ENCODE peak calls at places on chromosomes 2 and 18, in four cellular contexts. R is K562, Q is H1, G is endothelial cell of umbilical vein. X is an unnamed sample.

GRCh38 chr18:79203017-79203605 is 133.9 kb downstream of the ATP9B start:
- DNase-seq in Q (no peak), G (no peak), R (no peak), X (no peak)

GRCh38 chr2:219125225-219125885 is 35.3 kb downstream of the NHEJ1 start:
- DNase-seq in R (peak), Q (no peak), G (no peak), X (no peak)

GRCh38 chr2:204776781-204777559 is 231.7 kb downstream of the PARD3B start:
- DNase-seq in Q (no peak), G (no peak), R (no peak), X (no peak)

GRCh38 chr18:39463986-39464385 is 1898.4 kb upstream of the CELF4 start:
- DNase-seq in R (no peak), G (peak), Q (no peak), X (no peak)

GRCh38 chr2:218270721-218271486 is 585 bp downstream of the PNKD start:
- DNase-seq in G (peak), Q (no peak), R (no peak), X (no peak)

GRCh38 chr2:200479617-200480292 is 30.1 kb downstream of the KCTD18 start:
- DNase-seq in R (no peak), Q (no peak), G (no peak), X (no peak)

GRCh38 chr18:48629730-48630324 is 91.0 kb downstream of the CTIF start:
- DNase-seq in R (no peak), Q (no peak), G (peak), X (no peak)

GRCh38 chr18:79789091-79789891 is 8.4 kb upstream of the KCNG2 start:
- DNase-seq in Q (no peak), R (no peak), G (no peak), X (no peak)

GRCh38 chr2:165905269-165905668 is 48.3 kb downstream of the TTC21B start:
- DNase-seq in R (no peak), Q (no peak), G (no peak), X (no peak)

GRCh38 chr2:73059106-73059505 is 12.4 kb downstream of the SFXN5 start:
- DNase-seq in Q (no peak), R (no peak), G (no peak), X (no peak)

GRCh38 chr2:186610785-186611184 is 20.9 kb downstream of the ITGAV start:
- DNase-seq in G (peak), Q (no peak), R (no peak), X (no peak)

GRCh38 chr2:232890896-232891601 is 21.0 kb downstream of the SNORC start:
- DNase-seq in G (peak), Q (no peak), R (peak), X (no peak)

GRCh38 chr18:37389684-37390368 is 175.8 kb downstream of the CELF4 start:
- DNase-seq in Q (no peak), G (no peak), R (no peak), X (no peak)

GRCh38 chr2:225400060-225400511 is 576 bp downstream of the NYAP2 start:
- DNase-seq in R (no peak), Q (peak), G (peak), X (no peak)

GRCh38 chr2:217792611-217793527 is 209.9 kb downstream of the TNS1 start:
- DNase-seq in R (no peak), G (no peak), Q (no peak), X (no peak)

GRCh38 chr2:239113164-239113563 is 265.3 kb downstream of the TWIST2 start:
- DNase-seq in R (peak), Q (no peak), G (no peak), X (no peak)

GRCh38 chr2:232970051-232970450 is 43.0 kb downstream of the NGEF start:
- DNase-seq in G (no peak), Q (no peak), R (no peak), X (no peak)

GRCh38 chr2:144683955-144684354 is 164.0 kb upstream of the ZEB2 start:
- DNase-seq in G (no peak), Q (no peak), R (no peak), X (no peak)

GRCh38 chr2:144679942-144680341 is 160.0 kb upstream of the ZEB2 start:
- DNase-seq in Q (no peak), G (no peak), R (no peak), X (no peak)

GRCh38 chr2:144682248-144682647 is 162.3 kb upstream of the ZEB2 start:
- DNase-seq in G (no peak), Q (no peak), R (peak), X (no peak)

GRCh38 chr2:144681389-144681788 is 161.5 kb upstream of the ZEB2 start:
- DNase-seq in Q (no peak), R (no peak), G (no peak), X (no peak)

GRCh38 chr2:144683063-144683740 is 163.3 kb upstream of the ZEB2 start:
- DNase-seq in R (no peak), G (no peak), Q (no peak), X (no peak)
- H3K9ac ChIP-seq in R (peak), G (no peak), Q (no peak), X (no peak)

GRCh38 chr2:58107803-58108710 is 61.5 kb downstream of the VRK2 start:
- DNase-seq in G (peak), R (no peak), Q (no peak), X (no peak)
- TF ChIP-seq POLR2AphosphoS5 in G (no peak), R (no peak), Q (no peak), X (no peak)

DNA sequence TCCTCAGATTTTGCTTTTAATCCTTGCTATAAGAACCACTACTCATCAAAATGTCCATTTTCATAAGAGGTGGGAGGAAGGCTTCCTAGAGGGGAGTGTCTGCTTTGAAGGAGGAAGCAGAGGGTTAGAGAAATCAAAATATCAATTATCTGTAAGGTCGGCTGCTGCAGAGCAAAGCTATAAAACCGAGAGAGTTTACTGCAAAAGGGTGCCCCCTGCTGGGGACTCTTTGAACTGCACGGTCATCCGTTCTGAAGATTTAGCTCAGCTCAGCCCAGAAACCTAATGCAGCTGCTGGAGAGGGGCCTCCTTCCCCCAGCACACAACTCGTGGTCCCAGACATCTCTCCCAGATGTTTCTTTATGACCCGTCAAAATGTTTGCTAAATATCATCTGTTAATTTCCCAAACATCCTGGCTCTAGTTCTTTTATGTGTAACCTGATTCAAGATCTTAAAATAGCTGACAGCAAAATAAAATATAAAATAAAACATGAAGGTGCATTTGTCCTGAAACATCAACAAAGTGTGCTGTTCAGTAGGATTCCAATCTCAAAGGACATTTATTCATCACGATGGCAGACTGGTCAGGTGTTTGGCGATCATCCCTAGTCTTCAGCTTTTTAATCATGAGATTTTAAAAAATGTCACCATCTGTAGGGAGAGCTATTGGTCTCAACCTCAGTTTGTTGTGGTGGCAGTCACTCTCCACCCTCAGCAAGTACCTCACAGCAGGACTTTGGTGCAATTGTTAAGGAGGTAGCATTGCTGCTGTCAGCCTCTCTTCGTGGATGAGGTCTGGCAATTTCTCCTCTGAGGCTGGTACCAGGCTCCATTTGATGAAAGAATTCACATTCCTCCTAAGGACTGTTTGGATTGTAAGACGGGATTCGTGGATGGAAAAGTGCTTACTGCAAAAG is 185.9 kb downstream of the MTX2 start:
- DNase-seq in G (peak), Q (peak), R (peak), X (peak)
- H3K9ac ChIP-seq in G (no peak), Q (no peak), R (no peak), X (no peak)

GRCh38 chr2:147165682-147166081 is 679.1 kb upstream of the ACVR2A start:
- DNase-seq in G (no peak), Q (no peak), R (no peak), X (no peak)
- TF ChIP-seq POLR2AphosphoS5 in G (no peak), Q (no peak), R (no peak), X (no peak)

GRCh38 chr2:127416486-127417001 is 1.7 kb upstream of the PROC start:
- DNase-seq in R (no peak), G (no peak), Q (no peak), X (no peak)
- H3K9ac ChIP-seq in R (no peak), G (no peak), Q (no peak), X (no peak)

DNA sequence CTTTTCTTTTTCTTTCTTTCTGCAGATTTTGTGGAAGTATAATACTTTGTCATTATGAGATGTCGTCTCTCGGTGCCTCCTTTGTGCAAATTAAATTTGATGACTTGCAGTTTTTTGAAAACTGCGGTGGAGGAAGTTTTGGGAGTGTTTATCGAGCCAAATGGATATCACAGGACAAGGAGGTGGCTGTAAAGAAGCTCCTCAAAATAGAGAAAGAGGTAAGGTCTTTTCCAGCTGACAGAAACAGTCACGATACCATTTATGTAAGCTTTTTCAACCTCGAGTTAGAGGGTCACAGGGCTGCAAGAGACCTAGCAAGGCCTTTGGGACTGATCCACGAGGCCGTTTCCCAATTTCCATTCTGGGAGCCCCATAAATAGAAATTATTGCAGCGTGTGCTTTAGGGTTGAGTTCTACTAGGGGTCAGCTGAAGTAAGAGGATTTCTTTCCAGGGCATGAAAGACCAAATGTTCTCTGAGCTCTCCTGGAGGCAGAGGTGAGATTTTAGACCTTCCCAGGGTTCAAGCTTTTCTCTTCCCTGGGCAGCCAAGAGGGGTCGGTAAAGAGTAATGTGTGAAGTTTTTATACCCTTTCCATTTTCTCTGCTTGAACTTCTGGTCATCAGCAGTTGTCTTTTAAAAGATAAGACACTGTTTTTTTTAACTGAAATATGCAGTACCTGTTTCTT is 15.5 kb downstream of the MAP3K20 start:
- DNase-seq in G (no peak), R (peak), Q (no peak), X (no peak)
- TF ChIP-seq POLR2AphosphoS5 in G (no peak), R (no peak), Q (no peak), X (no peak)

GRCh38 chr2:8631465-8632005 is 50.3 kb upstream of the ID2 start:
- DNase-seq in Q (no peak), R (no peak), G (no peak), X (no peak)
- H3K9ac ChIP-seq in Q (no peak), R (no peak), G (no peak), X (no peak)

DNA sequence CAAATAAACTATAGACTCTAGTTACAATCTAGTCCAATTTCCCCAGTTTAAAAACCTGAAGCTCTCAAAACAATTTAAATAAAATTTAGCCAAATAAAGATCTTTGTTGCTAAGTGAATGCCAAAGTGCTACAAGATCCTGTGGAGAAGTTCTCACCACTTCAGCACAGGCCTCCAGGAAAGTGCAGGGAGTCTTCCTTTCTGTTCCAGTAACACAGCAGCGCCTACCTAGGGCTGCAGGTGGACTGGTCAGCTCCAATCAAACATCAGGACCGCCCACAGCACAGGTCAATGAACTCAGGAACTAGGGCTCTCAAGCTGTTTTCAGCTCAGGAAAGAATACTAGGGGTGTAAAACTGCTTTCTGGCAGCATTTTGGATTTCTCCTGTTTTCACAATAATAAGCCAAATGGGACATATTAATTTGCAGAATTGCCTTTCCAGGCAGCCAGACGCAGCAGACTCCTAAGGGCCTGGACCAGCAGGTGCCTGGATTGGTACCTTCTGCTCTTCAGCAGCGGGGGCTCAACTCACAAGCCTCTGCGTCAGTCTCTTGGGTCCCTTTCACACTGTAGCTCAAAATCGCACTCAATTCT is 1.5 kb downstream of the FAM110C start:
- DNase-seq in R (no peak), Q (no peak), G (no peak), X (no peak)
- TF ChIP-seq POLR2AphosphoS5 in R (no peak), Q (no peak), G (no peak), X (no peak)

GRCh38 chr2:40507429-40507828 is 55.5 kb upstream of the SLC8A1 start:
- DNase-seq in Q (no peak), R (no peak), G (no peak), X (no peak)

GRCh38 chr2:40512246-40512645 is 60.4 kb upstream of the SLC8A1 start:
- DNase-seq in Q (no peak), R (no peak), G (no peak), X (no peak)

GRCh38 chr2:40516604-40517003 is 64.7 kb upstream of the SLC8A1 start:
- DNase-seq in Q (no peak), G (no peak), R (no peak), X (no peak)

GRCh38 chr2:40511661-40512213 is 59.8 kb upstream of the SLC8A1 start:
- DNase-seq in G (peak), Q (no peak), R (no peak), X (no peak)
- H3K9ac ChIP-seq in G (peak), Q (no peak), R (no peak), X (no peak)

X was measured in SK-N-MC.